ENCODE peak calls at places on chromosomes 3 and 15, in ten cellular contexts. S is lower lobe of right lung; J is NCI-H526; V is T-helper 2 cell; Z is stimulated activated CD8-positive, alpha-beta memory T cell treated with anti-CD3 and anti-CD28 coated beads, Interleukin-4, amount 100 ng/mL, for 24 hours; F is activated T-cell treated with anti-CD3 and anti-CD28 coated beads, Interleukin-2, amount 50 U/mL, for 24 hours; Q is body of pancreas; K is MV-4-11; L is ACHN; H is naive thymus-derived CD8-positive, alpha-beta T cell. N is an unnamed sample.

GRCh38 chr15:77830041-77830440 is 197.3 kb upstream of the LINGO1 start:
- DNase-seq in Z (no peak), H (no peak), F (no peak), Q (no peak), K (peak; percentile 26), V (no peak), L (peak; percentile 17), S (peak; percentile 10), J (no peak), N (no peak)

GRCh38 chr3:39344746-39345344 is 15.3 kb downstream of the CCR8 start:
- DNase-seq in S (no peak), Z (no peak), V (no peak), K (no peak), Q (no peak), L (no peak), J (no peak), F (no peak), H (no peak), N (no peak)

GRCh38 chr3:127745656-127746399 is 73.1 kb downstream of the ABTB1 start:
- DNase-seq in L (no peak), K (no peak), Q (no peak), V (no peak), S (no peak), J (no peak), F (no peak), H (no peak), Z (no peak), N (no peak)

GRCh38 chr3:156460206-156460609 is 94.7 kb downstream of the SSR3 start:
- DNase-seq in K (peak; percentile 75), H (no peak), S (no peak), J (no peak), V (no peak), L (no peak), Z (no peak), Q (no peak), F (no peak), N (no peak)

GRCh38 chr3:46912986-46913385 is 35.5 kb downstream of the PTH1R start:
- DNase-seq in F (no peak), K (no peak), L (no peak), V (no peak), Z (no peak), Q (no peak), H (no peak), S (no peak), J (no peak), N (no peak)

GRCh38 chr3:18946524-18946923 is 201.8 kb upstream of the KCNH8 start:
- DNase-seq in V (no peak), H (no peak), S (no peak), F (no peak), L (no peak), Z (no peak), J (peak; percentile 1), Q (no peak), K (peak; percentile 65), N (peak; percentile 22)

GRCh38 chr3:41987627-41988026 is 25.7 kb upstream of the ULK4 start:
- DNase-seq in V (no peak), J (no peak), Z (no peak), H (no peak), K (peak; percentile 81), S (no peak), Q (no peak), F (no peak), L (no peak), N (no peak)

GRCh38 chr15:88400591-88400990 is 66.6 kb downstream of the MRPL46 start:
- DNase-seq in L (no peak), Z (no peak), H (no peak), Q (no peak), F (no peak), K (no peak), S (no peak), V (no peak), J (peak; percentile 28), N (no peak)

GRCh38 chr3:66693461-66693912 is 192.7 kb upstream of the LRIG1 start:
- DNase-seq in Q (peak; percentile 71), V (no peak), J (no peak), F (no peak), Z (no peak), H (no peak), L (no peak), K (no peak), S (no peak), N (no peak)

GRCh38 chr15:24878153-24878552 is 76.6 kb upstream of the SNRPN start:
- DNase-seq in S (peak; percentile 48), Q (peak; percentile 19), Z (no peak), V (peak; percentile 1), J (no peak), F (no peak), H (no peak), L (no peak), K (peak; percentile 76), N (no peak)

GRCh38 chr3:73073091-73073707 is 11.7 kb downstream of the EBLN2 start:
- DNase-seq in K (peak; percentile 53), V (no peak), L (no peak), J (no peak), Q (no peak), S (no peak), H (no peak), F (no peak), Z (no peak), N (no peak)

GRCh38 chr3:135106445-135106844 is 311.4 kb downstream of the EPHB1 start:
- DNase-seq in K (no peak), H (no peak), F (no peak), V (no peak), Z (no peak), J (peak; percentile 97), L (peak; percentile 28), Q (peak; percentile 39), S (no peak), N (peak; percentile 21)

GRCh38 chr15:76401285-76401684 is 64.7 kb downstream of the ISL2 start:
- DNase-seq in V (no peak), J (no peak), K (peak; percentile 51), S (no peak), F (no peak), Z (no peak), Q (no peak), H (no peak), L (no peak), N (no peak)

GRCh38 chr3:19881852-19882251 is 52.2 kb downstream of the EFHB start:
- DNase-seq in V (no peak), H (no peak), S (no peak), Q (no peak), Z (no peak), J (no peak), L (no peak), K (no peak), F (no peak), N (no peak)

GRCh38 chr3:73107215-73107614 is 45.8 kb downstream of the EBLN2 start:
- DNase-seq in F (no peak), Z (no peak), K (no peak), J (no peak), H (no peak), L (no peak), Q (no peak), S (no peak), V (no peak), N (no peak)

GRCh38 chr3:13574798-13575451 is 26.0 kb downstream of the FBLN2 start:
- DNase-seq in Z (no peak), K (no peak), Q (no peak), F (no peak), S (no peak), H (no peak), V (no peak), J (no peak), L (no peak), N (no peak)

GRCh38 chr3:29279830-29280229 is 1.0 kb upstream of the RBMS3 start:
- DNase-seq in H (no peak), F (no peak), J (no peak), V (no peak), L (peak; percentile 37), Q (no peak), Z (no peak), K (no peak), S (no peak), N (peak; percentile 56)

GRCh38 chr15:78432664-78433063 is 5.4 kb upstream of the IREB2 start:
- DNase-seq in S (no peak), H (no peak), Z (no peak), V (no peak), J (no peak), Q (no peak), L (no peak), K (no peak), F (no peak), N (peak; percentile 41)

GRCh38 chr3:170523248-170523647 is 62.6 kb downstream of the SLC7A14 start:
- DNase-seq in Z (no peak), H (no peak), V (no peak), J (no peak), F (no peak), L (no peak), Q (no peak), K (peak; percentile 62), S (no peak), N (no peak)

GRCh38 chr15:38205502-38206235 is 47.0 kb upstream of the SPRED1 start:
- DNase-seq in H (no peak), K (no peak), Z (no peak), L (no peak), S (no peak), Q (no peak), F (no peak), V (no peak), J (no peak), N (no peak)

GRCh38 chr15:27827336-27827735 is 271.8 kb downstream of the OCA2 start:
- DNase-seq in F (no peak), K (no peak), J (no peak), L (no peak), Q (no peak), Z (no peak), S (no peak), H (no peak), V (no peak), N (no peak)

GRCh38 chr3:120177151-120177550 is 82.9 kb upstream of the GSK3B start:
- DNase-seq in S (peak; percentile 60), L (peak; percentile 85), Q (peak; percentile 72), K (no peak), F (no peak), V (no peak), J (no peak), H (no peak), Z (no peak), N (no peak)

GRCh38 chr15:58738051-58738707 is 11.3 kb downstream of the ADAM10 start:
- DNase-seq in F (no peak), Z (no peak), J (no peak), Q (no peak), S (no peak), V (no peak), K (peak; percentile 76), L (no peak), H (no peak), N (no peak)

GRCh38 chr3:110815008-110815583 is 256.5 kb upstream of the NECTIN3 start:
- DNase-seq in V (no peak), K (peak; percentile 38), Q (no peak), L (peak; percentile 7), Z (no peak), F (no peak), S (no peak), J (no peak), H (no peak), N (no peak)

GRCh38 chr15:98051734-98052133 is 91.2 kb downstream of the ARRDC4 start:
- DNase-seq in J (no peak), K (no peak), Q (no peak), L (no peak), V (no peak), H (no peak), F (no peak), S (no peak), Z (no peak), N (no peak)

GRCh38 chr3:24151595-24151994 is 206.5 kb downstream of the NR1D2 start:
- DNase-seq in F (no peak), L (no peak), H (no peak), S (no peak), J (no peak), K (no peak), V (no peak), Z (no peak), Q (no peak), N (no peak)

GRCh38 chr15:97995881-97996603 is 35.5 kb downstream of the ARRDC4 start:
- DNase-seq in Q (peak; percentile 38), H (no peak), V (no peak), K (peak; percentile 34), Z (no peak), J (peak; percentile 78), F (no peak), S (no peak), L (peak; percentile 13), N (peak; percentile 51)

GRCh38 chr15:94739639-94740038 is 508.3 kb downstream of the MCTP2 start:
- DNase-seq in J (no peak), F (no peak), K (no peak), S (no peak), L (no peak), Q (no peak), H (no peak), V (no peak), Z (no peak), N (no peak)

N was measured in NAMALWA.